ENCODE peak calls at places on chromosomes 11 and 22, in eight cellular contexts. G, J, L, W, V, A, D and F are unnamed samples.
A peak's percentile ranks its signal among the peaks of the same experiment; 100 is the strongest.

GRCh38 chr11:77278595-77279506 is 22.6 kb downstream of the GDPD4 start:
- DNase-seq in G (no peak), J (no peak), L (no peak), W (no peak), V (no peak), A (no peak), D (peak; percentile 85), F (no peak)

GRCh38 chr11:42824067-42824466 is 487.7 kb upstream of the API5 start:
- DNase-seq in G (no peak), J (no peak), L (no peak), W (no peak), V (no peak), A (no peak), D (no peak), F (no peak)

GRCh38 chr22:37455896-37456295 is 28.6 kb upstream of the ELFN2 start:
- DNase-seq in G (no peak), J (no peak), L (no peak), W (no peak), V (no peak), A (no peak), D (no peak), F (no peak)

GRCh38 chr11:65578667-65579066 is 2.8 kb downstream of the EHBP1L1 start:
- DNase-seq in G (no peak), J (no peak), L (no peak), W (no peak), V (no peak), A (no peak), D (no peak), F (no peak)

GRCh38 chr11:47991266-47991830 is 11.0 kb downstream of the PTPRJ start:
- DNase-seq in G (no peak), J (peak; percentile 87), L (peak; percentile 45), W (peak; percentile 74), V (no peak), A (no peak), D (peak; percentile 47), F (peak; percentile 73)

GRCh38 chr11:35787626-35788025 is 125.1 kb downstream of the TRIM44 start:
- DNase-seq in G (no peak), J (no peak), L (no peak), W (no peak), V (no peak), A (no peak), D (no peak), F (no peak)

GRCh38 chr11:12135185-12135584 is 24.8 kb downstream of the MICAL2 start:
- DNase-seq in G (no peak), J (no peak), L (no peak), W (no peak), V (no peak), A (no peak), D (no peak), F (no peak)

GRCh38 chr11:84430661-84431060 is 1144.5 kb upstream of the CCDC90B start:
- DNase-seq in G (no peak), J (peak; percentile 15), L (no peak), W (no peak), V (no peak), A (no peak), D (no peak), F (peak; percentile 2)

GRCh38 chr22:42243802-42244060 is 26.7 kb downstream of the TCF20 start:
- DNase-seq in G (no peak), J (no peak), L (no peak), W (no peak), V (no peak), A (no peak), D (peak; percentile 19), F (no peak)

GRCh38 chr11:5719703-5720495 is 16.3 kb upstream of the OR56B1 start:
- DNase-seq in G (no peak), J (no peak), L (no peak), W (no peak), V (no peak), A (no peak), D (peak; percentile 26), F (no peak)

GRCh38 chr11:93411705-93412104 is 81.2 kb downstream of the DEUP1 start:
- DNase-seq in G (no peak), J (no peak), L (no peak), W (no peak), V (no peak), A (no peak), D (no peak), F (no peak)

GRCh38 chr11:108859510-108859909 is 194.6 kb downstream of the DDX10 start:
- DNase-seq in G (no peak), J (no peak), L (no peak), W (no peak), V (no peak), A (no peak), D (no peak), F (no peak)

GRCh38 chr11:19632435-19632834 is 80.2 kb upstream of the NAV2 start:
- DNase-seq in G (no peak), J (no peak), L (no peak), W (no peak), V (no peak), A (no peak), D (no peak), F (no peak)

GRCh38 chr11:36657610-36658225 is 59.7 kb upstream of the RAG2 start:
- DNase-seq in G (no peak), J (no peak), L (no peak), W (no peak), V (no peak), A (no peak), D (peak; percentile 11), F (no peak)

GRCh38 chr11:2802389-2803185 is 83.0 kb downstream of the CDKN1C start:
- DNase-seq in G (no peak), J (peak; percentile 9), L (no peak), W (peak; percentile 27), V (peak; percentile 16), A (no peak), D (no peak), F (no peak)

GRCh38 chr11:10288881-10289764 is 4.9 kb downstream of the SBF2 start:
- DNase-seq in G (no peak), J (no peak), L (no peak), W (no peak), V (no peak), A (no peak), D (no peak), F (no peak)

GRCh38 chr11:20483931-20484330 is 96.4 kb downstream of the PRMT3 start:
- DNase-seq in G (no peak), J (no peak), L (no peak), W (peak; percentile 48), V (no peak), A (no peak), D (no peak), F (no peak)

GRCh38 chr22:36425977-36426523 is 38.3 kb upstream of the MYH9 start:
- DNase-seq in G (no peak), J (no peak), L (peak; percentile 42), W (no peak), V (peak; percentile 80), A (no peak), D (peak; percentile 72), F (peak; percentile 12)

GRCh38 chr11:65900125-65900898 is at the start of gene FOSL1:
- DNase-seq in G (peak; percentile 87), J (peak; percentile 89), L (peak; percentile 94), W (peak; percentile 73), V (peak; percentile 89), A (peak; percentile 85), D (peak; percentile 94), F (peak; percentile 71)

GRCh38 chr11:47863893-47864430 is 15.8 kb upstream of the NUP160 start:
- DNase-seq in G (no peak), J (no peak), L (no peak), W (no peak), V (no peak), A (no peak), D (no peak), F (no peak)

GRCh38 chr22:39825661-39826102 is 67.9 kb downstream of the ENTHD1 start:
- DNase-seq in G (no peak), J (no peak), L (no peak), W (no peak), V (no peak), A (no peak), D (no peak), F (no peak)

GRCh38 chr11:90134420-90135003 is at the start of gene NAALAD2:
- DNase-seq in G (no peak), J (peak; percentile 18), L (peak; percentile 3), W (no peak), V (peak; percentile 38), A (no peak), D (peak; percentile 61), F (no peak)

GRCh38 chr22:42976131-42976530 is 38.8 kb downstream of the PACSIN2 start:
- DNase-seq in G (no peak), J (no peak), L (no peak), W (no peak), V (no peak), A (no peak), D (no peak), F (no peak)

GRCh38 chr11:134949121-134949591 is 537.1 kb upstream of the B3GAT1 start:
- DNase-seq in G (no peak), J (no peak), L (peak; percentile 13), W (no peak), V (no peak), A (no peak), D (no peak), F (no peak)

GRCh38 chr11:70416881-70417280 is 18.6 kb downstream of the CTTN start:
- DNase-seq in G (no peak), J (no peak), L (no peak), W (no peak), V (no peak), A (no peak), D (no peak), F (no peak)

GRCh38 chr11:35372565-35373283 is 46.6 kb downstream of the SLC1A2 start:
- DNase-seq in G (no peak), J (no peak), L (peak; percentile 23), W (no peak), V (no peak), A (no peak), D (no peak), F (no peak)

GRCh38 chr11:110908401-110909106 is 196.3 kb upstream of the ARHGAP20 start:
- DNase-seq in G (no peak), J (no peak), L (peak; percentile 89), W (no peak), V (no peak), A (no peak), D (no peak), F (no peak)

GRCh38 chr11:125402436-125402835 is 93.6 kb downstream of the FEZ1 start:
- DNase-seq in G (no peak), J (no peak), L (peak; percentile 2), W (no peak), V (no peak), A (no peak), D (no peak), F (no peak)

GRCh38 chr11:46977038-46977818 is 40.7 kb downstream of the CSTPP1 start:
- DNase-seq in G (no peak), J (no peak), L (no peak), W (no peak), V (no peak), A (no peak), D (no peak), F (no peak)

GRCh38 chr11:117179048-117179999 is 781 bp downstream of the SIDT2 start:
- DNase-seq in G (peak; percentile 31), J (peak; percentile 58), L (no peak), W (peak; percentile 26), V (no peak), A (peak; percentile 24), D (peak; percentile 62), F (no peak)

GRCh38 chr11:11620966-11621880 is 582 bp downstream of the GALNT18 start:
- DNase-seq in G (no peak), J (peak; percentile 26), L (peak; percentile 35), W (peak; percentile 48), V (peak; percentile 45), A (no peak), D (no peak), F (peak; percentile 51)

GRCh38 chr11:78161937-78162336 is 22.5 kb upstream of the ALG8 start:
- DNase-seq in G (no peak), J (peak; percentile 26), L (no peak), W (no peak), V (peak; percentile 51), A (no peak), D (no peak), F (no peak)

GRCh38 chr11:17967661-17968060 is 45.2 kb downstream of the SERGEF start:
- DNase-seq in G (no peak), J (no peak), L (no peak), W (no peak), V (no peak), A (no peak), D (no peak), F (no peak)

GRCh38 chr11:96033054-96033453 is 109.1 kb upstream of the MTMR2 start:
- DNase-seq in G (no peak), J (no peak), L (no peak), W (no peak), V (no peak), A (no peak), D (no peak), F (no peak)